ENCODE peak calls at places on chromosome 16, in nine cellular contexts. K is activated T-cell treated with anti-CD3 and anti-CD28 coated beads, Interleukin-2, amount 50 U/mL, for 24 hours; Z is tibial nerve; A is activated T-helper 9 cell treated with anti-CD3 and anti-CD28 coated beads, Interleukin-2, amount 50 U/mL, for 16 hours; F is neuronal stem cell; X is BJ; M is T-helper 9 cell; L is OCI-LY7; T is KBM-7. G is an unnamed sample.

GRCh38 chr16:66984902-66985311 is 3.5 kb upstream of the CES4A start:
- DNase-seq in K (peak; percentile 81), Z (no peak), A (peak; percentile 53), F (no peak), X (no peak), M (no peak), L (no peak), T (no peak), G (peak; percentile 20)

GRCh38 chr16:84239186-84239790 is 524 bp downstream of the KCNG4 start:
- DNase-seq in K (no peak), Z (no peak), A (no peak), F (no peak), X (no peak), M (no peak), L (no peak), T (peak; percentile 17), G (no peak)

GRCh38 chr16:54429029-54429428 is 142.4 kb upstream of the IRX3 start:
- DNase-seq in K (no peak), Z (no peak), A (no peak), F (no peak), X (no peak), M (no peak), L (no peak), T (no peak), G (no peak)

GRCh38 chr16:1349951-1350350 is 1.7 kb downstream of the TSR3 start:
- DNase-seq in K (no peak), Z (no peak), A (no peak), F (no peak), X (no peak), M (no peak), L (no peak), T (no peak), G (no peak)

GRCh38 chr16:1093284-1094123 is 2.5 kb downstream of the C1QTNF8 start:
- DNase-seq in K (no peak), Z (no peak), A (no peak), F (no peak), X (no peak), M (no peak), L (peak; percentile 23), T (peak; percentile 37), G (no peak)

GRCh38 chr16:85221081-85221809 is 109.0 kb upstream of the CIBAR2 start:
- DNase-seq in K (no peak), Z (no peak), A (no peak), F (no peak), X (no peak), M (no peak), L (no peak), T (no peak), G (no peak)

GRCh38 chr16:28596840-28597691 is at the start of gene SULT1A2:
- DNase-seq in K (no peak), Z (no peak), A (no peak), F (no peak), X (no peak), M (no peak), L (no peak), T (peak; percentile 81), G (no peak)

GRCh38 chr16:53115773-53116172 is 61.0 kb downstream of the CHD9 start:
- DNase-seq in K (no peak), Z (no peak), A (no peak), F (no peak), X (no peak), M (no peak), L (no peak), T (no peak), G (no peak)

GRCh38 chr16:67897231-67897630 is 4.2 kb downstream of the PSKH1 start:
- DNase-seq in K (no peak), Z (no peak), A (no peak), F (no peak), X (no peak), M (no peak), L (no peak), T (no peak), G (no peak)

GRCh38 chr16:49344401-49344800 is 29.2 kb upstream of the C16orf78 start:
- DNase-seq in K (no peak), Z (no peak), A (no peak), F (no peak), X (no peak), M (no peak), L (no peak), T (no peak), G (no peak)

GRCh38 chr16:6484931-6485330 is 847.7 kb upstream of the RBFOX1 start:
- DNase-seq in K (no peak), Z (no peak), A (no peak), F (no peak), X (no peak), M (no peak), L (no peak), T (no peak), G (no peak)

GRCh38 chr16:68779891-68780290 is 42.8 kb downstream of the CDH1 start:
- DNase-seq in K (no peak), Z (no peak), A (no peak), F (no peak), X (no peak), M (no peak), L (no peak), T (no peak), G (no peak)

GRCh38 chr16:55567382-55567781 is 898 bp downstream of the CAPNS2 start:
- DNase-seq in K (no peak), Z (no peak), A (no peak), F (no peak), X (no peak), M (no peak), L (no peak), T (no peak), G (no peak)

GRCh38 chr16:49936791-49937190 is 80.9 kb upstream of the ZNF423 start:
- DNase-seq in K (no peak), Z (no peak), A (no peak), F (no peak), X (no peak), M (no peak), L (no peak), T (no peak), G (no peak)

GRCh38 chr16:59878999-59879398 is 1144.9 kb upstream of the GOT2 start:
- DNase-seq in K (no peak), Z (no peak), A (no peak), F (no peak), X (no peak), M (no peak), L (no peak), T (no peak), G (no peak)

GRCh38 chr16:2388875-2389433 is 40.3 kb upstream of the CCNF start:
- DNase-seq in K (no peak), Z (no peak), A (no peak), F (no peak), X (peak; percentile 5), M (no peak), L (no peak), T (no peak), G (no peak)

GRCh38 chr16:67934306-67935095 is 2.1 kb downstream of the PSMB10 start:
- DNase-seq in K (no peak), Z (no peak), A (no peak), F (no peak), X (no peak), M (no peak), L (no peak), T (no peak), G (no peak)

GRCh38 chr16:88854306-88855111 is 2.2 kb downstream of the GALNS start:
- DNase-seq in K (peak; percentile 47), Z (no peak), A (peak; percentile 8), F (no peak), X (no peak), M (no peak), L (peak; percentile 49), T (no peak), G (no peak)

GRCh38 chr16:19601083-19601976 is 45.8 kb downstream of the VPS35L start:
- DNase-seq in K (no peak), Z (no peak), A (no peak), F (peak; percentile 32), X (no peak), M (peak; percentile 19), L (peak; percentile 24), T (peak; percentile 57), G (no peak)

GRCh38 chr16:28839004-28839639 is 7.0 kb downstream of the TUFM start:
- DNase-seq in K (no peak), Z (no peak), A (no peak), F (no peak), X (no peak), M (no peak), L (no peak), T (no peak), G (no peak)

GRCh38 chr16:55453909-55454308 is 25.1 kb upstream of the MMP2 start:
- DNase-seq in K (no peak), Z (no peak), A (no peak), F (no peak), X (no peak), M (no peak), L (no peak), T (no peak), G (no peak)

G was measured in NK-92 treated with Interleukin-12 subunit alpha and Interleukin-12 subunit beta, amount 100 ng/mL, for 24 hours.